ENCODE peak calls at places on chromosomes 12 and 14, in eight cellular contexts. One of them, this sample, is unnamed.
A peak's percentile ranks its signal among the peaks of the same experiment; 100 is the strongest.

GRCh38 chr12:91406920-91407341 is 224.3 kb upstream of the DCN start:
- DNase-seq in CD4-positive, alpha-beta T cell: no peak
- DNase-seq in left lung: no peak
- DNase-seq in A549: peak; percentile 20
- DNase-seq in SJSA1: peak; percentile 50
- DNase-seq in right atrium auricular region: no peak
- DNase-seq in Panc1: no peak
- DNase-seq in gastrocnemius medialis: no peak
- DNase-seq in this sample: peak; percentile 51

GRCh38 chr12:75890141-75890540 is 141.4 kb downstream of the PHLDA1 start:
- DNase-seq in right atrium auricular region: no peak
- DNase-seq in SJSA1: no peak
- DNase-seq in CD4-positive, alpha-beta T cell: no peak
- DNase-seq in gastrocnemius medialis: no peak
- DNase-seq in Panc1: no peak
- DNase-seq in left lung: no peak
- DNase-seq in A549: no peak
- DNase-seq in this sample: no peak

GRCh38 chr12:118052324-118053070 is 8.5 kb downstream of the WSB2 start:
- DNase-seq in A549: peak; percentile 98
- DNase-seq in SJSA1: peak; percentile 95
- DNase-seq in Panc1: peak; percentile 96
- DNase-seq in CD4-positive, alpha-beta T cell: no peak
- DNase-seq in gastrocnemius medialis: peak; percentile 95
- DNase-seq in right atrium auricular region: peak; percentile 91
- DNase-seq in left lung: no peak
- DNase-seq in this sample: peak; percentile 63

GRCh38 chr14:26204954-26205479 is 392.8 kb downstream of the NOVA1 start:
- DNase-seq in right atrium auricular region: no peak
- DNase-seq in gastrocnemius medialis: peak; percentile 26
- DNase-seq in A549: no peak
- DNase-seq in CD4-positive, alpha-beta T cell: no peak
- DNase-seq in SJSA1: no peak
- DNase-seq in Panc1: no peak
- DNase-seq in left lung: peak; percentile 79
- DNase-seq in this sample: peak; percentile 86

GRCh38 chr14:101037021-101037817 is 133.7 kb upstream of the RTL1 start:
- DNase-seq in left lung: peak; percentile 20
- DNase-seq in A549: no peak
- DNase-seq in gastrocnemius medialis: peak; percentile 7
- DNase-seq in CD4-positive, alpha-beta T cell: no peak
- DNase-seq in Panc1: no peak
- DNase-seq in SJSA1: no peak
- DNase-seq in right atrium auricular region: no peak
- DNase-seq in this sample: no peak

GRCh38 chr12:120771097-120771496 is 45.5 kb downstream of the ACADS start:
- DNase-seq in A549: no peak
- DNase-seq in Panc1: no peak
- DNase-seq in CD4-positive, alpha-beta T cell: no peak
- DNase-seq in right atrium auricular region: no peak
- DNase-seq in gastrocnemius medialis: no peak
- DNase-seq in left lung: no peak
- DNase-seq in SJSA1: no peak
- DNase-seq in this sample: peak; percentile 26

GRCh38 chr12:93783827-93784226 is 106.7 kb downstream of the CRADD start:
- DNase-seq in CD4-positive, alpha-beta T cell: peak; percentile 33
- DNase-seq in A549: no peak
- DNase-seq in left lung: no peak
- DNase-seq in SJSA1: no peak
- DNase-seq in gastrocnemius medialis: peak; percentile 40
- DNase-seq in right atrium auricular region: no peak
- DNase-seq in Panc1: no peak
- DNase-seq in this sample: no peak

GRCh38 chr14:32200368-32201195 is 1.3 kb upstream of the RNU6-7 start:
- DNase-seq in CD4-positive, alpha-beta T cell: no peak
- DNase-seq in gastrocnemius medialis: no peak
- DNase-seq in right atrium auricular region: no peak
- DNase-seq in Panc1: peak; percentile 47
- DNase-seq in SJSA1: no peak
- DNase-seq in left lung: no peak
- DNase-seq in A549: no peak
- DNase-seq in this sample: no peak

GRCh38 chr12:106074361-106074705 is 64.4 kb downstream of the NUAK1 start:
- DNase-seq in gastrocnemius medialis: no peak
- DNase-seq in left lung: no peak
- DNase-seq in SJSA1: no peak
- DNase-seq in A549: no peak
- DNase-seq in CD4-positive, alpha-beta T cell: no peak
- DNase-seq in right atrium auricular region: no peak
- DNase-seq in Panc1: no peak
- DNase-seq in this sample: peak; percentile 37

GRCh38 chr12:50637870-50638481 is 125.9 kb upstream of the ATF1 start:
- DNase-seq in right atrium auricular region: no peak
- DNase-seq in A549: peak; percentile 35
- DNase-seq in Panc1: no peak
- DNase-seq in left lung: no peak
- DNase-seq in CD4-positive, alpha-beta T cell: no peak
- DNase-seq in SJSA1: peak; percentile 47
- DNase-seq in gastrocnemius medialis: no peak
- DNase-seq in this sample: no peak

GRCh38 chr14:99191663-99192621 is 80.1 kb downstream of the BCL11B start:
- DNase-seq in left lung: peak; percentile 63
- DNase-seq in A549: no peak
- DNase-seq in SJSA1: peak; percentile 53
- DNase-seq in right atrium auricular region: peak; percentile 78
- DNase-seq in CD4-positive, alpha-beta T cell: no peak
- DNase-seq in Panc1: no peak
- DNase-seq in gastrocnemius medialis: peak; percentile 25
- DNase-seq in this sample: no peak

GRCh38 chr14:35925319-35925718 is 99.2 kb downstream of the BRMS1L start:
- DNase-seq in right atrium auricular region: no peak
- DNase-seq in Panc1: no peak
- DNase-seq in A549: no peak
- DNase-seq in CD4-positive, alpha-beta T cell: no peak
- DNase-seq in SJSA1: no peak
- DNase-seq in left lung: no peak
- DNase-seq in gastrocnemius medialis: no peak
- DNase-seq in this sample: no peak

GRCh38 chr12:42905419-42905705 is 315.8 kb upstream of the PRICKLE1 start:
- DNase-seq in right atrium auricular region: no peak
- DNase-seq in Panc1: no peak
- DNase-seq in gastrocnemius medialis: no peak
- DNase-seq in SJSA1: no peak
- DNase-seq in A549: no peak
- DNase-seq in CD4-positive, alpha-beta T cell: no peak
- DNase-seq in left lung: no peak
- DNase-seq in this sample: no peak

GRCh38 chr14:80977103-80977728 is 21.8 kb downstream of the TSHR start:
- DNase-seq in Panc1: no peak
- DNase-seq in left lung: no peak
- DNase-seq in A549: no peak
- DNase-seq in right atrium auricular region: no peak
- DNase-seq in CD4-positive, alpha-beta T cell: no peak
- DNase-seq in gastrocnemius medialis: no peak
- DNase-seq in SJSA1: no peak
- DNase-seq in this sample: no peak

GRCh38 chr12:55931317-55931779 is 386 bp downstream of the DGKA start:
- DNase-seq in gastrocnemius medialis: no peak
- DNase-seq in CD4-positive, alpha-beta T cell: no peak
- DNase-seq in Panc1: no peak
- DNase-seq in SJSA1: peak; percentile 23
- DNase-seq in right atrium auricular region: no peak
- DNase-seq in left lung: no peak
- DNase-seq in A549: peak; percentile 38
- DNase-seq in this sample: no peak

GRCh38 chr14:99261916-99262787 is 9.8 kb downstream of the BCL11B start:
- DNase-seq in A549: no peak
- DNase-seq in gastrocnemius medialis: no peak
- DNase-seq in CD4-positive, alpha-beta T cell: peak; percentile 81
- DNase-seq in left lung: no peak
- DNase-seq in Panc1: no peak
- DNase-seq in right atrium auricular region: no peak
- DNase-seq in SJSA1: no peak
- DNase-seq in this sample: no peak

GRCh38 chr12:131119936-131120335 is 166.2 kb downstream of the ADGRD1 start:
- DNase-seq in A549: no peak
- DNase-seq in left lung: no peak
- DNase-seq in Panc1: no peak
- DNase-seq in CD4-positive, alpha-beta T cell: no peak
- DNase-seq in gastrocnemius medialis: no peak
- DNase-seq in SJSA1: no peak
- DNase-seq in right atrium auricular region: no peak
- DNase-seq in this sample: peak; percentile 36

GRCh38 chr14:31954991-31955390 is 122.1 kb upstream of the ARHGAP5 start:
- DNase-seq in Panc1: no peak
- DNase-seq in gastrocnemius medialis: no peak
- DNase-seq in SJSA1: no peak
- DNase-seq in left lung: no peak
- DNase-seq in A549: no peak
- DNase-seq in CD4-positive, alpha-beta T cell: no peak
- DNase-seq in right atrium auricular region: no peak
- DNase-seq in this sample: no peak

GRCh38 chr12:102528111-102528510 is 47.7 kb upstream of the IGF1 start:
- DNase-seq in SJSA1: no peak
- DNase-seq in A549: no peak
- DNase-seq in CD4-positive, alpha-beta T cell: no peak
- DNase-seq in right atrium auricular region: no peak
- DNase-seq in left lung: no peak
- DNase-seq in gastrocnemius medialis: no peak
- DNase-seq in Panc1: no peak
- DNase-seq in this sample: no peak

GRCh38 chr12:1870086-1870485 is 48.4 kb downstream of the CACNA2D4 start:
- DNase-seq in CD4-positive, alpha-beta T cell: no peak
- DNase-seq in A549: no peak
- DNase-seq in Panc1: no peak
- DNase-seq in right atrium auricular region: peak; percentile 26
- DNase-seq in SJSA1: no peak
- DNase-seq in left lung: no peak
- DNase-seq in gastrocnemius medialis: no peak
- DNase-seq in this sample: peak; percentile 71

GRCh38 chr14:63276016-63276415 is 42.7 kb downstream of the GPHB5 start:
- DNase-seq in Panc1: no peak
- DNase-seq in gastrocnemius medialis: no peak
- DNase-seq in right atrium auricular region: no peak
- DNase-seq in A549: no peak
- DNase-seq in CD4-positive, alpha-beta T cell: no peak
- DNase-seq in SJSA1: no peak
- DNase-seq in left lung: no peak
- DNase-seq in this sample: no peak

GRCh38 chr12:121326996-121327674 is 25.1 kb downstream of the ANAPC5 start:
- DNase-seq in left lung: peak; percentile 48
- DNase-seq in CD4-positive, alpha-beta T cell: no peak
- DNase-seq in gastrocnemius medialis: no peak
- DNase-seq in Panc1: no peak
- DNase-seq in A549: no peak
- DNase-seq in right atrium auricular region: no peak
- DNase-seq in SJSA1: no peak
- DNase-seq in this sample: peak; percentile 43

GRCh38 chr12:124334976-124335375 is 40.1 kb downstream of the RFLNA start:
- DNase-seq in Panc1: no peak
- DNase-seq in gastrocnemius medialis: no peak
- DNase-seq in right atrium auricular region: no peak
- DNase-seq in A549: no peak
- DNase-seq in left lung: peak; percentile 73
- DNase-seq in SJSA1: no peak
- DNase-seq in CD4-positive, alpha-beta T cell: no peak
- DNase-seq in this sample: no peak

GRCh38 chr14:103731481-103731880 is 15.9 kb downstream of the ZFYVE21 start:
- DNase-seq in CD4-positive, alpha-beta T cell: no peak
- DNase-seq in A549: no peak
- DNase-seq in gastrocnemius medialis: no peak
- DNase-seq in left lung: peak; percentile 69
- DNase-seq in Panc1: no peak
- DNase-seq in right atrium auricular region: no peak
- DNase-seq in SJSA1: no peak
- DNase-seq in this sample: no peak
- H3K27ac ChIP-seq in CD4-positive, alpha-beta T cell: no peak overlapping the region
- H3K27ac ChIP-seq in A549: no peak overlapping the region
- H3K27ac ChIP-seq in gastrocnemius medialis: no peak overlapping the region
- H3K27ac ChIP-seq in left lung: no peak overlapping the region
- H3K27ac ChIP-seq in Panc1: no peak overlapping the region
- H3K27ac ChIP-seq in right atrium auricular region: no peak overlapping the region
- H3K27ac ChIP-seq in SJSA1: no peak overlapping the region
- H3K27ac ChIP-seq in this sample: no peak overlapping the region

GRCh38 chr12:126474703-126475102 is 1409.5 kb downstream of the AACS start:
- DNase-seq in CD4-positive, alpha-beta T cell: no peak
- DNase-seq in SJSA1: no peak
- DNase-seq in right atrium auricular region: no peak
- DNase-seq in A549: no peak
- DNase-seq in left lung: no peak
- DNase-seq in gastrocnemius medialis: no peak
- DNase-seq in Panc1: no peak
- DNase-seq in this sample: no peak
- H3K9me3 ChIP-seq in CD4-positive, alpha-beta T cell: peaks cover 4% of the 10 kb centered on the region
- H3K9me3 ChIP-seq in SJSA1: no peaks in the 10 kb centered on the region
- H3K9me3 ChIP-seq in right atrium auricular region: no peaks in the 10 kb centered on the region
- H3K9me3 ChIP-seq in A549: peaks cover 2% of the 10 kb centered on the region
- H3K9me3 ChIP-seq in left lung: peaks cover 32% of the 10 kb centered on the region
- H3K9me3 ChIP-seq in gastrocnemius medialis: no peaks in the 10 kb centered on the region
- H3K9me3 ChIP-seq in Panc1: no peaks in the 10 kb centered on the region
- H3K9me3 ChIP-seq in this sample: no peaks in the 10 kb centered on the region

DNA sequence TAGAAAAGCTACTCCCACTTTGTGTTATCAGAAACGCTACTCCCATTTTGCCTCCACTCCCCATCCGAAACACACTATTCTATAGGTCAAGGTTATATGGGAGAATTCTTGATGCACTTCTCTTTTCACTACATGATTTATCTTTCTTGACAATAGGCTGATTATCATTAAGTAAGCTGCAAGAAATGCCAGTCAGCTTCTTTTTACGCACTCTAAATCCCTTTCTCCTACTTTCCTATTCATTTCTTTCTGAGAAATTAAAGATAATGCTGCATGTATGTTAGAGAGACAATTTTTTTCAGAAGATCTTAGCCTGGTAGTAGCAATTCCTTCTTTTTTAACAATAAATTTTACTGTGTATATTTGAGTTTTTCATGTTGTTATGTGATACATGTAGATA is 41.0 kb upstream of the CCDC91 start:
- DNase-seq in gastrocnemius medialis: no peak
- DNase-seq in A549: no peak
- DNase-seq in Panc1: no peak
- DNase-seq in right atrium auricular region: no peak
- DNase-seq in left lung: no peak
- DNase-seq in SJSA1: no peak
- DNase-seq in CD4-positive, alpha-beta T cell: no peak
- DNase-seq in this sample: no peak
- H3K27ac ChIP-seq in gastrocnemius medialis: no peak overlapping the region
- H3K27ac ChIP-seq in A549: no peak overlapping the region
- H3K27ac ChIP-seq in Panc1: no peak overlapping the region
- H3K27ac ChIP-seq in right atrium auricular region: no peak overlapping the region
- H3K27ac ChIP-seq in left lung: no peak overlapping the region
- H3K27ac ChIP-seq in SJSA1: no peak overlapping the region
- H3K27ac ChIP-seq in CD4-positive, alpha-beta T cell: no peak overlapping the region
- H3K27ac ChIP-seq in this sample: no peak overlapping the region

DNA sequence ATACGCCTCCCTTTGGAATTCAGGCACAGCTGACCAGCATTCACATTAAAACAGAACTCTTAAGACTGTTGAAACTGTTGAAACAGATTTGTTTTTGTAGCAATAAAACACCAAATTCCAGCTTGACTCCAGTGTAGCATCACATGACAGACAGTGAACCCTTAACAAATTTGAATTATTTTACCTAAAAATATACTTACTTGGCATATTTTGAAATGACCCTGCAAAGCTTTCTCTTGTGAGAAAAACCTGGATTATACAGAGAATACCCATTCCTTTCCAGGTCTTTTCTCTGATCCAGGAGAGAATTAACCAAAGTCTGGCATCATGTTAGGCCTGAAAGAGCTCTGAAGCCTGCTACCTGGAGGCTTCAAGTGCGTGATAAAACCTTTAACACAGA is 410.3 kb downstream of the FOXG1 start:
- DNase-seq in left lung: no peak
- DNase-seq in SJSA1: no peak
- DNase-seq in A549: no peak
- DNase-seq in right atrium auricular region: no peak
- DNase-seq in CD4-positive, alpha-beta T cell: no peak
- DNase-seq in Panc1: no peak
- DNase-seq in gastrocnemius medialis: no peak
- DNase-seq in this sample: no peak
- H3K9me3 ChIP-seq in left lung: no peaks in the 10 kb centered on the region
- H3K9me3 ChIP-seq in SJSA1: no peaks in the 10 kb centered on the region
- H3K9me3 ChIP-seq in A549: no peaks in the 10 kb centered on the region
- H3K9me3 ChIP-seq in right atrium auricular region: no peaks in the 10 kb centered on the region
- H3K9me3 ChIP-seq in CD4-positive, alpha-beta T cell: no peaks in the 10 kb centered on the region
- H3K9me3 ChIP-seq in Panc1: no peaks in the 10 kb centered on the region
- H3K9me3 ChIP-seq in gastrocnemius medialis: no peaks in the 10 kb centered on the region
- H3K9me3 ChIP-seq in this sample: no peaks in the 10 kb centered on the region